ENCODE peak calls at places on chromosomes 2 and 18, in ten cellular contexts. Z is fibroblast of mammary gland; U is right atrium auricular region; M is lower leg skin; A is GM12865; F is CD8-positive, alpha-beta T cell; N is fibroblast of the aortic adventitia; X is fibroblast of lung; J is body of pancreas; G is PC-3. E is an unnamed sample.

GRCh38 chr2:13056259-13056843 is 339.6 kb downstream of the TRIB2 start:
- DNase-seq in J (no peak), A (peak; percentile 25), M (no peak), G (peak; percentile 41), U (no peak), Z (peak; percentile 30), X (peak; percentile 54), N (peak; percentile 42), F (no peak), E (no peak)

GRCh38 chr18:62717059-62717849 is 1.9 kb downstream of the PHLPP1 start:
- DNase-seq in A (peak; percentile 56), N (peak; percentile 61), F (peak; percentile 43), G (peak; percentile 85), J (peak; percentile 60), X (peak; percentile 52), M (peak; percentile 51), U (no peak), Z (peak; percentile 77), E (no peak)

GRCh38 chr2:158025263-158025996 is 76.2 kb upstream of the UPP2 start:
- DNase-seq in G (no peak), N (peak; percentile 44), M (no peak), Z (peak; percentile 96), F (no peak), U (no peak), X (peak; percentile 79), J (no peak), A (no peak), E (peak; percentile 88)

GRCh38 chr2:220445429-220446105 is 818.1 kb downstream of the SLC4A3 start:
- DNase-seq in M (no peak), U (no peak), G (peak; percentile 7), N (peak; percentile 23), J (no peak), Z (peak; percentile 16), X (no peak), F (no peak), A (no peak), E (no peak)

GRCh38 chr18:76457957-76458356 is 37.1 kb downstream of the ZNF516 start:
- DNase-seq in Z (no peak), G (no peak), J (no peak), F (no peak), A (no peak), N (no peak), U (no peak), M (no peak), X (peak; percentile 27), E (no peak)

GRCh38 chr2:239239607-239240479 is 161.0 kb downstream of the HDAC4 start:
- DNase-seq in G (no peak), Z (no peak), J (peak; percentile 16), A (no peak), N (no peak), F (no peak), U (peak; percentile 69), M (no peak), X (peak; percentile 50), E (no peak)

GRCh38 chr2:39732492-39732891 is 46.6 kb downstream of the THUMPD2 start:
- DNase-seq in F (no peak), Z (peak; percentile 36), M (no peak), X (peak; percentile 25), J (peak; percentile 16), N (no peak), U (no peak), G (no peak), A (no peak), E (no peak)

GRCh38 chr2:24771905-24772586 is 21.1 kb downstream of the PTRHD1 start:
- DNase-seq in N (no peak), J (no peak), G (no peak), X (no peak), M (no peak), A (no peak), Z (no peak), U (no peak), F (no peak), E (no peak)

GRCh38 chr2:53670351-53670750 is 97.3 kb upstream of the CHAC2 start:
- DNase-seq in Z (peak; percentile 56), N (no peak), U (no peak), A (no peak), J (no peak), F (no peak), M (no peak), G (peak; percentile 19), X (peak; percentile 71), E (no peak)

GRCh38 chr2:75790121-75790520 is 79.4 kb upstream of the GCFC2 start:
- DNase-seq in X (no peak), F (no peak), G (peak; percentile 80), N (no peak), U (no peak), A (no peak), Z (peak; percentile 2), M (no peak), J (no peak), E (no peak)

GRCh38 chr2:75790790-75791467 is 80.2 kb upstream of the GCFC2 start:
- DNase-seq in G (no peak), M (no peak), F (no peak), A (peak; percentile 70), N (no peak), Z (no peak), J (no peak), X (no peak), U (no peak), E (no peak)

GRCh38 chr2:75788925-75789324 is 78.2 kb upstream of the GCFC2 start:
- DNase-seq in G (peak; percentile 92), Z (no peak), F (no peak), J (no peak), A (no peak), X (no peak), U (no peak), M (no peak), N (no peak), E (no peak)

GRCh38 chr2:75788154-75788553 is 77.4 kb upstream of the GCFC2 start:
- DNase-seq in U (no peak), A (no peak), N (no peak), Z (no peak), J (peak; percentile 47), X (no peak), G (peak; percentile 22), M (no peak), F (no peak), E (no peak)

DNA sequence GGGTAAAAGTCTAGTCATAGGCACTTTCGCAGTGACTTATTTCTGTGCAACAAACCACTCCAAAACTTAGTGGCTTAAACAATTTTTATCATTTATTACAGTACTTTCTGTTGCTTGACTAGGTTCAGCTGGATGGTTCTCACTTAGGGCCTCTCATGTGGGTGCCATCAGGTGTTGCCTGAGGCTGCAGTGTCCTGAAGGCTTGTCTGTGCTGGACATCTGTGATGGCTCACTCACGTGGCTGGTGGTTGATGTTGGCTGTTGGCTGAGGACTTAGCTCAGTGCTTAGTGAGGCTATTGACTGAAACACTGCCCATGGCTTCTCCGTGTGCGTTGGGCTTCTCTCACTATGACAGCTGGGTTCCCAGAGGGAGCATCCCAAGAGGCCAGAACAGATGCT is 81.4 kb upstream of the GCFC2 start:
- DNase-seq in G (no peak), M (no peak), N (no peak), F (no peak), J (no peak), A (peak; percentile 33), Z (no peak), X (no peak), U (no peak), E (no peak)
- H3K4me3 ChIP-seq in G (no peak overlapping the region), M (no peak overlapping the region), N (no peak overlapping the region), F (no peak overlapping the region), J (no peak overlapping the region), A (no peak overlapping the region), Z (no peak overlapping the region), X (no peak overlapping the region), U (no peak overlapping the region), E (no peak overlapping the region)

DNA sequence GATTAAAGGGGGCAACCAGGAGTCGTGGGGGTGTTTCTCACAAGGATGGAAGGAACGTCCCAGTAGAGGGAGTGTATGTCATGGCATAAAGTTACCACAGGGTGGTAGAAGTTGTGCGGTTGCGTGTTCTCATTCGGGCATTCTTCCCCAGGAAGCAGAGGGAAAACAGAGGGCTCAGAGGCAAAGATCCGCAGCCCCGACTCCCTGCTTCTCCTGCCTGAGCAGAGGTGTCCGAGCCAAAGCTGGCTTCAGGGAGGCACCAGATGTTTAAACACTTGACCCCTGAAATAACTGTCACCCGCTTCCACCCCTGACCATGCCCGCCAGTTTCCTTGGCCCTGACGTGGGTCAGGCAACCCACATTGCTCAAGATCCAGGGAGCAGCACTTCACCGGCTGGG is 83.7 kb downstream of the EN1 start:
- DNase-seq in M (no peak), N (peak; percentile 39), A (no peak), U (no peak), G (peak; percentile 20), J (no peak), F (no peak), Z (peak; percentile 16), X (peak; percentile 7), E (no peak)
- TF ChIP-seq CTCF in M (no peak), N (peak; percentile 49), A (no peak), U (no peak), G (peak; percentile 43), J (no peak), F (no peak), Z (peak; percentile 17), X (peak; percentile 29), E (no peak)

GRCh38 chr2:38600242-38600891 is 2.4 kb downstream of the HNRNPLL start:
- DNase-seq in G (peak; percentile 21), N (no peak), Z (no peak), A (no peak), U (no peak), X (no peak), M (no peak), J (peak; percentile 22), F (no peak), E (no peak)

GRCh38 chr2:38599706-38600105 is 3.0 kb downstream of the HNRNPLL start:
- DNase-seq in Z (no peak), N (no peak), F (no peak), X (no peak), G (peak; percentile 52), M (no peak), U (no peak), A (no peak), J (no peak), E (no peak)

GRCh38 chr2:38598200-38598990 is 4.3 kb downstream of the HNRNPLL start:
- DNase-seq in J (no peak), U (no peak), G (no peak), M (no peak), F (no peak), Z (peak; percentile 69), X (no peak), A (no peak), N (peak; percentile 57), E (no peak)

GRCh38 chr2:38597115-38597514 is 5.6 kb downstream of the HNRNPLL start:
- DNase-seq in A (no peak), F (no peak), M (no peak), X (no peak), J (no peak), Z (no peak), U (no peak), N (no peak), G (no peak), E (no peak)

DNA sequence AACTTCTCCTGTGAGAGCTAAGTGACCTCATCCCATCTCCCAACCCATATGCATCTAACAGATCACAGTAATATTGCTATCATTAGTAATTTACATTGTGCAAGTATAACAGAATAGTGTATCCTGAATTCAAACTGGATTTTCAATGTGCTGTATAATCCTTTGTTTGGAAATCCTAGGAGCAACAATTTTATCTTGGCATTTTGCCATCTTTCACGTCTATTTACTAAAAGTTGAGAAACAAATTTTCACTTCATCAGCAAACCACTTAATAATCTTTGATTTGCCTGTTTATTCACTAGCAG is 3.8 kb downstream of the HNRNPLL start:
- DNase-seq in M (no peak), N (peak; percentile 45), G (peak; percentile 24), A (no peak), X (peak; percentile 44), U (no peak), F (no peak), J (no peak), Z (peak; percentile 50), E (no peak)
- H3K4me3 ChIP-seq in M (no peak overlapping the region), N (peak overlapping the region; percentile 10), G (peak overlapping the region; percentile 84), A (no peak overlapping the region), X (peak overlapping the region; percentile 88), U (no peak overlapping the region), F (no peak overlapping the region), J (no peak overlapping the region), Z (no peak overlapping the region), E (no peak overlapping the region)

GRCh38 chr2:51291762-51292370 is 259.9 kb upstream of the NRXN1 start:
- DNase-seq in G (no peak), X (no peak), N (no peak), F (no peak), J (no peak), A (no peak), U (no peak), M (no peak), Z (no peak), E (no peak)
- TF ChIP-seq CTCF in G (no peak), X (no peak), N (no peak), F (no peak), J (no peak), A (no peak), U (no peak), M (no peak), Z (no peak), E (no peak)